ENCODE peak calls at places on chromosomes 16 and 17, in five cellular contexts. J is GM23338, P is GM23248, Y is DND-41, A is IMR-90. R is an unnamed sample. For H3K27me3, the result is how much of the 10 kb centered on the place peaks cover.

GRCh38 chr17:8629371-8630226 is 926 bp downstream of the MYH10 start:
- DNase-seq in J (peak), P (peak), Y (peak), A (no peak), R (peak)

GRCh38 chr17:77483128-77483598 is 342.4 kb downstream of the SEC14L1 start:
- DNase-seq in J (no peak), P (no peak), Y (no peak), A (no peak), R (no peak)

GRCh38 chr17:82957961-82958491 is 118.2 kb upstream of the ZNF750 start:
- DNase-seq in J (no peak), P (no peak), Y (no peak), A (no peak), R (no peak)

GRCh38 chr17:75764417-75764710 is 628 bp downstream of the GALK1 start:
- DNase-seq in J (no peak), P (no peak), Y (no peak), A (no peak), R (no peak)

GRCh38 chr16:55907661-55908060 is 32.5 kb upstream of the CES5A start:
- DNase-seq in J (no peak), P (no peak), Y (no peak), A (no peak), R (no peak)

GRCh38 chr16:84234656-84235285 is 5.0 kb downstream of the KCNG4 start:
- DNase-seq in J (no peak), P (no peak), Y (no peak), A (no peak), R (no peak)

GRCh38 chr17:9817086-9817485 is 4.8 kb downstream of the GSG1L2 start:
- DNase-seq in J (peak), P (peak), Y (no peak), A (peak), R (no peak)

GRCh38 chr17:82805254-82805653 is 34.6 kb downstream of the ZNF750 start:
- DNase-seq in J (no peak), P (no peak), Y (no peak), A (no peak), R (no peak)

GRCh38 chr17:4658478-4659305 is 17.2 kb upstream of the ALOX15 start:
- DNase-seq in J (no peak), P (peak), Y (no peak), A (peak), R (no peak)

GRCh38 chr16:57178296-57178695 is 7.5 kb downstream of the PSME3IP1 start:
- DNase-seq in J (no peak), P (no peak), Y (no peak), A (no peak), R (no peak)

GRCh38 chr17:43528319-43528987 is 17.7 kb downstream of the ETV4 start:
- DNase-seq in J (no peak), P (no peak), Y (no peak), A (no peak), R (no peak)

GRCh38 chr16:79360267-79360666 is 240.3 kb downstream of the MAF start:
- DNase-seq in J (no peak), P (no peak), Y (no peak), A (no peak), R (no peak)

GRCh38 chr16:2474877-2475412 is at the start of gene TBC1D24:
- DNase-seq in J (peak), P (peak), Y (peak), A (peak), R (peak)

GRCh38 chr17:37839196-37839978 is 84.8 kb upstream of the TBC1D3K start:
- DNase-seq in J (no peak), P (no peak), Y (no peak), A (no peak), R (no peak)

GRCh38 chr16:30846649-30847402 is 47.1 kb downstream of the BCL7C start:
- DNase-seq in J (peak), P (no peak), Y (no peak), A (no peak), R (peak)

GRCh38 chr17:56313201-56313600 is 159.9 kb downstream of the ANKFN1 start:
- DNase-seq in J (no peak), P (no peak), Y (peak), A (no peak), R (no peak)

GRCh38 chr17:80303824-80304223 is 43.2 kb downstream of the RNF213 start:
- DNase-seq in J (no peak), P (no peak), Y (no peak), A (no peak), R (no peak)

GRCh38 chr16:3646348-3646920 is 8.1 kb upstream of the DNASE1 start:
- DNase-seq in J (no peak), P (no peak), Y (no peak), A (peak), R (no peak)

GRCh38 chr17:5702951-5703510 is 118.7 kb upstream of the NLRP1 start:
- DNase-seq in J (peak), P (no peak), Y (no peak), A (no peak), R (no peak)

GRCh38 chr17:69523252-69523861 is 108.9 kb downstream of the MAP2K6 start:
- DNase-seq in J (peak), P (peak), Y (no peak), A (peak), R (peak)

GRCh38 chr16:74608944-74609343 is 2.0 kb upstream of the GLG1 start:
- DNase-seq in J (no peak), P (no peak), Y (peak), A (no peak), R (no peak)

GRCh38 chr17:19904412-19904811 is 36.7 kb upstream of the ULK2 start:
- DNase-seq in J (no peak), P (peak), Y (no peak), A (peak), R (no peak)

GRCh38 chr16:79993810-79994209 is 393.3 kb upstream of the MAF start:
- DNase-seq in J (no peak), P (peak), Y (no peak), A (no peak), R (no peak)

GRCh38 chr16:57263585-57264351 is 18.7 kb downstream of the ARL2BP start:
- DNase-seq in J (no peak), P (no peak), Y (no peak), A (no peak), R (no peak)

GRCh38 chr16:6797223-6797622 is 535.4 kb upstream of the RBFOX1 start:
- DNase-seq in J (no peak), P (no peak), Y (no peak), A (no peak), R (no peak)

GRCh38 chr17:50196826-50197225 is 4.6 kb downstream of the COL1A1 start:
- DNase-seq in J (no peak), P (peak), Y (no peak), A (peak), R (no peak)

GRCh38 chr17:82236142-82236971 is 7.5 kb downstream of the SLC16A3 start:
- DNase-seq in J (peak), P (peak), Y (peak), A (peak), R (peak)

GRCh38 chr16:23006380-23006779 is 142.9 kb downstream of the USP31 start:
- DNase-seq in J (no peak), P (no peak), Y (no peak), A (no peak), R (no peak)

GRCh38 chr17:49361129-49361901 is 735 bp downstream of the ZNF652 start:
- DNase-seq in J (peak), P (peak), Y (peak), A (no peak), R (no peak)

GRCh38 chr17:76345377-76345945 is 8.3 kb downstream of the PRPSAP1 start:
- DNase-seq in J (no peak), P (peak), Y (no peak), A (peak), R (no peak)

GRCh38 chr16:29182501-29182900 is 197.6 kb downstream of the LAT start:
- DNase-seq in J (no peak), P (no peak), Y (no peak), A (no peak), R (no peak)

GRCh38 chr16:8989099-8989878 is 25.6 kb upstream of the USP7 start:
- DNase-seq in J (no peak), P (no peak), Y (no peak), A (no peak), R (no peak)

GRCh38 chr17:28701987-28702751 is 9.5 kb downstream of the PROCA1 start:
- DNase-seq in J (no peak), P (no peak), Y (no peak), A (no peak), R (no peak)

GRCh38 chr17:81713556-81714411 is 1.7 kb downstream of the SLC25A10 start:
- DNase-seq in J (no peak), P (no peak), Y (no peak), A (no peak), R (peak)

GRCh38 chr16:67277294-67277998 is 1.9 kb upstream of the PLEKHG4 start:
- DNase-seq in J (no peak), P (peak), Y (no peak), A (peak), R (no peak)

DNA sequence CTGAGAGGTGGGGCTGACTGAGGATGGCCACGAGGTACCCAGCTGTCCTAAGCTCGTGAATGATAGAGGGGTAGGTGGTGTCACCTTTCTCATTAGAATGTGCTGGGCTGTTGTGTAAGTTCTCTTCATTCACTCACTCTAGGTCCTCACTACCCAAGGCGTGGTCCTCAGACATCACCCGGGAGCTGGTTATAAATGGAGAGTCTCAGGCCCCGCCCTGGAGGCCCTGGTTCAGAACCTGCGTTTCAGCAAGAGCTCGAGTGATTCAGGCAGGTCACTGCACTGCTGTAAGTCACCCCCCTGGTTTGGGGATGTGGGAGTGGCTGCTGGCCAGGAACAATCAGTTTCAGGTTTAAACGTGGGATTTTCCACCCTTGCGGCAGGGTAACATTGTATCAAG is 139.8 kb downstream of the FOXL1 start:
- DNase-seq in J (no peak), P (no peak), Y (no peak), A (peak), R (no peak)
- H3K4me2 ChIP-seq in J (no peak), P (no peak), Y (no peak), A (no peak), R (no peak)

DNA sequence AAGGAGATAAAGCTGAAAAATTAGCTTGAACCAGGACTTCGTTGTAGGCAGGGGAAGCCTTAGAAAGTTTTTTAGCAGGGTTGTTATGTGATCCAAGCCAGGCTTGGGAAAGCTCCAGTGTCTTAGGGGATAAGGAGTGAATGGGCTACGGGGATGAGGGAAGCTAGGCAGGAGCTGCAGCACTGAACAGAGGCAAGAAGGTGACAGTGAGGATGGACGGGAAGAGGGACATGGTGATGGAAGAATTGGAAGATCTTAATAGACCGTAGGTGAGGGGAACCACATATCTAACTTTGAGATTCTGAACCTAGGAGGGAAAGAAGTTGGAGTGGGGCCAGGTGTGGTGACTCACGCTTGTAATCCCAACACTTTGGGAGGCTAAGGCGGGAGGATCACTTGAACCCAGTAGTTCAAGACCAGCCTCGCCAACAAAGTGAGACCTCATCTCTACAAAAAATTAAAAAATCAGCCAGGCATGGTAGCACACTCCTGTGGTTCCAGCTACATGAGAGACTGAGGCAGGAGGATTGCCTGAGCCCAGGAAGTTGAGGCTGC is 3.2 kb downstream of the RHBDL3 start:
- DNase-seq in J (no peak), P (no peak), Y (no peak), A (no peak), R (no peak)
- H3K27me3 ChIP-seq in J (under half), P (under half), Y (half or more), A (half or more), R (half or more)

DNA sequence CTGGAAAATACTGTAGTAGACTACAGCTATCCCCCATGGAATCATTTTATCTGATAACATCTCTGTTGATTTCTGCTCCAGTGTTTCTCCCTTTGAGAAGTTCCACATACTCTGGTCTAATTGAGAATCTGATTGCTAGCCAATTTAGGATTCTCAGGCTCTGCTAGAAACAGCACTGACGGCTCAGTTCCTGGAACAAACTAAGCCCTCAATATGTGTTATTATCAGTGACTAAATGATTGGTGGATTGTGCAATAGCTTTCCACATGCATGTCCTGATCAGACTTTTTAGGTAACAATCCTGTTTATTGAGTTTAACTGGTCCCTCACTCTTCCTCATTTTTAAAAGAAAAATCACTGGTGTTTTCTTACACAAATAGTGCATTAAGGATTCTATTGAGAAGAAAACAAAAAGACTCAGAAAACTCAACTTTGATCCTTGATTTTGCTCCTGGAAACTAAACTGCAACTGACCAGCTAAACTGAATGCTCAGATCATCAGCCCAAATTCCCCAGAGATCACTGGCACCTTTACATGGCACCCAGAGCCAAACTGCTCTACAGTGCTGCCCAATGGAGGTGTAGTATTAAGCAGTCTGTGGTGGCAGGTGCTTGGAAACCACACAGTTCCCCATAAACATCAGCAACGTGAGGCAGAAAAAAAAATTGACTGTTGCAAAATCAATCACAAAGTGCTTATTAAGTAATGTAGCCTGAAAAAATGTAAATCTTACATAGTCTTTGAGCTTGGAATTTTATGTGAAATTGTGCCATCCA is 423.7 kb downstream of the TOX3 start:
- DNase-seq in J (no peak), P (no peak), Y (no peak), A (no peak), R (no peak)
- H3K4me3 ChIP-seq in J (no peak), P (no peak), Y (no peak), A (no peak), R (no peak)

GRCh38 chr17:60744355-60744958 is 66.8 kb downstream of the BCAS3 start:
- DNase-seq in J (no peak), P (peak), Y (no peak), A (peak), R (no peak)
- H3K4me2 ChIP-seq in J (peak), P (peak), Y (no peak), A (peak), R (peak)

GRCh38 chr16:87243383-87243964 is 73.7 kb downstream of the C16orf95 start:
- DNase-seq in J (peak), P (no peak), Y (no peak), A (no peak), R (no peak)
- H3K27me3 ChIP-seq in J (under half), P (under half), Y (under half), A (half or more), R (under half)

DNA sequence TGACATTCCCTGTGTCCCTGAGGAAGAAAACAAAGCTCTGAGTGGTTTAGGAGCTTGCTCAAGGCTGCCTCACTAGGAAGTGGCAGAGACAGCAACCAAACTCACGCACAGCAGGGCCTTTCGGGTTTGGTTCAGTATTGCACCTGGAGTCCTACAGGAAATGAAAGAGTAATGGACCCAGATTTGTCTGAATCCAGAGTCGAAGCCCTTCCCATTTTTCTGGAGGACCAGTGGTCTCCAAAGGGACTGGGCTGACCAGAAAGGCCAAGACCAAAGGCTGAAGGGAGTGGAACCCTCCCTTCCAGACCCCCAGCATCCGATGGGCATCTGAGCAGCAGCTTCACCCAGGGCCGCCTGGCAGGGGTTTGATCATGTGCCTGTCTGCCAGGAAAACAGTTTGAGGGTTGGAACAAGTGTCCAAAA is 85.5 kb upstream of the RPL38 start:
- DNase-seq in J (peak), P (no peak), Y (no peak), A (no peak), R (peak)
- H3K4me3 ChIP-seq in J (no peak), P (no peak), Y (no peak), A (no peak), R (no peak)

DNA sequence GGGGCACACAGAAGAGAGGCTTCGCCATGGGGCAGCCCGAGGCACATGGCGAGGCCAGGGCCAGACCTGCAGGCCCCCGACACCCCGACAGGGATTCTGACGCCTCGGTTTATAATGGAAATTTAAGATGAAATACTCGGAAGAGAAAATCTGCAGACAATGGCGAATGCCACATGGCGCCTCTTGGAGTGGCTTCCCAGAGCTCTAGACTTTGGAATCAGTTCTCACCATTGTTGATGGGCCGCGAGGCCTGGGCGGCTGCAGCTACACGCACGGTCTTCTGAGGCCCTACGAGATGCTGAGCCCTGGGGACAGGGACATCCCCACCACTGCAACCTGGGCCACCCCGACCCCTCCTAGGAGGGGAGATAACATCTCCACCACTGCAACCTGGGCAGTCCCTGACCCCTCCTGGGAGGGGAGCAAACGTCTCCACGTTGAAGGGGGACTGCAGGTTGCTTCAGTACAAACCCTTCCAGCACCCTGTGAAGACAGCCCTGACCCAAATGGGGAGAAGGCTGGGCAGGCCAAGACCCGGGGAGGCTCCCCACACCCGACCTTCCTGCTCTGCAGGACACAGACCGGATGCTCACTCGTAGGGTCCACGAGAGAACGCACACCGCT is 56.9 kb downstream of the LMF1 start:
- DNase-seq in J (no peak), P (no peak), Y (no peak), A (no peak), R (no peak)
- H3K4me2 ChIP-seq in J (no peak), P (no peak), Y (no peak), A (no peak), R (no peak)

DNA sequence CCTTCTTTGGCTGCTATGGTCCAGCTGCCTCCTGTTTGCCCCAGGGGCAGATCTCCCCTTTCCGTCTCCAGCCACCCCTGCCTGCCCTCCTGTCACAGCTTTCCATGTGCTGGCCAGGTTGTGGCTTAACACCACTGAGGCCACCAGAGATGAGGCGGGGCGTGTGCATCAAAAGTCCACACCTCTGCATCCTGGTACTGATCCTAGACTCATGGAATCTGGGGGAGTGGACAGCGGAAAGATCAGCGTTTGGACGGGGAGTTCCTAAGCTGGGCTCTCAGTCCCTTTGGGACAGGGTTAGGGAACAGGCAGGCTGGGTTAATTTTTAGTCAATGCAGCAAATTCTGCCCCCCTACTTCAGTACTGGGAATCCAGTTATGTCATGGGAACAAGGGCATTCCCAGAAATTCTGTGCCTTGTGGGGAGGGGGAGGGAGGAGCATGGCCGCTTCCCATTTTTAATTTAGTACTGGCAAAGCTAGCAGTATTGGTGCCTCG is 3.9 kb downstream of the IGFBP4 start:
- DNase-seq in J (no peak), P (no peak), Y (no peak), A (no peak), R (no peak)
- H3K27me3 ChIP-seq in J (under half), P (under half), Y (under half), A (under half), R (under half)